ENCODE peak calls at places on chromosomes 4 and X, in five cellular contexts. Q is BJ, J is mucosa of descending colon, L is fibroblast of lung, G is A549. I is an unnamed sample.

GRCh38 chr4:141686929-141687328 is 50.5 kb downstream of the IL15 start:
- DNase-seq in Q (no peak), J (no peak), L (peak; percentile 23), G (no peak), I (no peak)

GRCh38 chrX:135396566-135396965 is 25.2 kb upstream of the SMIM10L2A start:
- DNase-seq in Q (no peak), J (no peak), L (no peak), G (no peak), I (no peak)

GRCh38 chr4:168852933-168853713 is 156.9 kb downstream of the CBR4 start:
- DNase-seq in Q (no peak), J (no peak), L (no peak), G (no peak), I (peak; percentile 79)

GRCh38 chr4:48943387-48943786 is 36.8 kb upstream of the OCIAD2 start:
- DNase-seq in Q (no peak), J (no peak), L (no peak), G (no peak), I (no peak)

GRCh38 chr4:52126946-52127345 is 75.8 kb downstream of the SPATA18 start:
- DNase-seq in Q (no peak), J (no peak), L (no peak), G (no peak), I (no peak)

GRCh38 chrX:110108381-110108796 is 105.5 kb downstream of the TMEM164 start:
- DNase-seq in Q (no peak), J (no peak), L (peak; percentile 70), G (no peak), I (no peak)

GRCh38 chr4:113331811-113332210 is 282.4 kb downstream of the ANK2 start:
- DNase-seq in Q (no peak), J (no peak), L (no peak), G (no peak), I (no peak)

GRCh38 chrX:12867746-12868145 is 874 bp downstream of the TLR7 start:
- DNase-seq in Q (no peak), J (no peak), L (no peak), G (no peak), I (no peak)

GRCh38 chrX:140447150-140447549 is 57.7 kb downstream of the SOX3 start:
- DNase-seq in Q (no peak), J (no peak), L (no peak), G (no peak), I (no peak)

GRCh38 chr4:17169699-17170098 is 271.3 kb upstream of the LDB2 start:
- DNase-seq in Q (no peak), J (no peak), L (no peak), G (no peak), I (no peak)

GRCh38 chr4:128707864-128708263 is 101.6 kb upstream of the JADE1 start:
- DNase-seq in Q (peak; percentile 19), J (no peak), L (peak; percentile 44), G (no peak), I (no peak)

GRCh38 chr4:186723207-186724047 is at the start of gene FAT1:
- DNase-seq in Q (no peak), J (peak; percentile 85), L (peak; percentile 84), G (peak; percentile 35), I (peak; percentile 67)

GRCh38 chr4:4752576-4753401 is 106.7 kb upstream of the MSX1 start:
- DNase-seq in Q (peak; percentile 47), J (no peak), L (no peak), G (no peak), I (no peak)

GRCh38 chr4:20137176-20137575 is 114.5 kb upstream of the SLIT2 start:
- DNase-seq in Q (peak; percentile 4), J (no peak), L (peak; percentile 7), G (no peak), I (no peak)

GRCh38 chr4:98643760-98644159 is 14.7 kb downstream of the TSPAN5 start:
- DNase-seq in Q (no peak), J (no peak), L (no peak), G (no peak), I (no peak)

GRCh38 chr4:29319663-29320340 is 1400.4 kb upstream of the PCDH7 start:
- DNase-seq in Q (no peak), J (no peak), L (no peak), G (no peak), I (no peak)

DNA sequence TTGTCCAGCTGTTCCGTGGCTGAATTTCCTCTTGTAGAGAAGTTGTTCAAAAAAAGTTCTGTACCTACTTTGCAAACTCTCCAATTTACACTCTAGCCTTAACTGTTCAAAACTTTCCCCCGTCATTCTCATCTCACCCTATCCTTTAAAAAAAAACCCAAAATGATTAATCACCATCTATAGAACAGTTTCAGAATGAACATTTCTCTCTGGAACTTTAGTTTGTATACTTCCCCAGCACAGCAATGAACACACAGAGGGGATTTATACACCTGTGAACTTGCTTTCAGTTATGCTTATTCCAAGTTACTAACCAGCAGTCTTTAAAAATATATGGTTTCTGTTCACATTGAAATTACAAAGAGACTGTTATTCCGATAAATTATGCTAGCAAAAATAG is 1.2 kb downstream of the GEMIN8 start:
- DNase-seq in Q (no peak), J (no peak), L (no peak), G (no peak), I (no peak)
- H3K4me3 ChIP-seq in Q (peak overlapping the region; percentile 59), J (no peak overlapping the region), L (peak overlapping the region; percentile 74), G (peak overlapping the region; percentile 87), I (peak overlapping the region; percentile 70)

DNA sequence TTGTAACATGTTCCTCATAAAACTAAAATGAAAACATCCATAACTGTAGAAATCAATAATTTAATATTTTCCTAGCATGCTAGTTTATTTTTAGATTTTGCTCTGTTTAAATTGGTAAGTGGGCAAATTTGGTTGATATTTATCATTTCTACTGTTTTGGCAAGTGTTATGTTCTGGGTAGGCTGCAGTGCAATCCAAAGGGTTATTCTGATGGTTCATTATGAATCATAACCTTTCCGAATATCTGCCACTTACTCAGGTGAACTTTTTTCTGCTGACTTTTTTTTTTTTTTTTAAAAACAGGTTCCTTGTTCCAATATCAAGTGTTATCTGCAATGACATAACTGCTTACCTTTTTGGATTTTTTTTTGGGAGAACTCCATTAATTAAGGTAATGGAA is 52.0 kb downstream of the CDS1 start:
- DNase-seq in Q (no peak), J (no peak), L (no peak), G (no peak), I (no peak)
- H3K4me3 ChIP-seq in Q (no peak overlapping the region), J (no peak overlapping the region), L (no peak overlapping the region), G (no peak overlapping the region), I (no peak overlapping the region)

DNA sequence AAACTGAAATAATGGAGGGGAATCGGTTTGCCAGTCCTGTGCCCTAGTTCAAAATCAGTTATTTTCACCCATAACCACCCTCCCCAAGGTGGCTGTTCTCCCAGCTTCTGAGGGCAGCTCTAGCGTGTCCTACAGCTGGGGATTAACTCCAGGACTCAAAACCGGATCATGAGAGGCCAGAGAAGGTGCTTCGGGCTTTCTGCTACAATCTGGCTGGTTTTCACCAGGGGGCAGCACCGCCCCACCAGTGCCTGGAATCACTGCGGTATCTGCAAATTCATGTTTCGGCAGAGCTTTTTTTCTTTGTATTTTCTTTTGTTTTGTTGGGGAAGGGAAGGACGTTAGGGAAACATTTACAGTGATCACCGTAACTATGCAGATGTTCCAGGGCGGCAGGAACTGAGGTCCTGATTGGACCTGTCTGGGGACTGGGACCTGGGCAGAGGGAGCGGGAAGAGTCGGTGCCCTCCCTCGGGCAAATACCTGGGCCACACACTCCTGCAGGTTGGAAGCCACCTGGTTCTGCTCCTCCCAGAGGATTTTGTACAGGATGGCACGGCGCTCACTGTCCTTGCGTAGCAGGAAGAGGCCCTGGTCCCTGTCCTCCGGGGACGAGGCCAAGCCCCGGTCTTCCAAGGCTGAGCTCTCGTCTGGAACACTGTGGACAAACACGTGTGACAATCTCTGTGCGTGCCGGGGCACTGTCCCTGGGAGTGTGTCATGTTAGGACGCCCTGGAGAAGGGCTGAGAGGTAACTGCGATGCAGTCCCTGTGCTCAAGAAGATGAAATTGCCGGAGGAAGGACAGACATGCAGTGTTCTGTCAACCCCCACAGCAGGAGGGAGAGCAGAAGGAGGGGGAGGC is 28.7 kb downstream of the PDHA1 start:
- DNase-seq in Q (peak; percentile 9), J (peak; percentile 70), L (peak; percentile 66), G (peak; percentile 67), I (peak; percentile 5)
- H3K4me3 ChIP-seq in Q (peak overlapping the region; percentile 37), J (no peak overlapping the region), L (peak overlapping the region; percentile 56), G (no peak overlapping the region), I (no peak overlapping the region)

DNA sequence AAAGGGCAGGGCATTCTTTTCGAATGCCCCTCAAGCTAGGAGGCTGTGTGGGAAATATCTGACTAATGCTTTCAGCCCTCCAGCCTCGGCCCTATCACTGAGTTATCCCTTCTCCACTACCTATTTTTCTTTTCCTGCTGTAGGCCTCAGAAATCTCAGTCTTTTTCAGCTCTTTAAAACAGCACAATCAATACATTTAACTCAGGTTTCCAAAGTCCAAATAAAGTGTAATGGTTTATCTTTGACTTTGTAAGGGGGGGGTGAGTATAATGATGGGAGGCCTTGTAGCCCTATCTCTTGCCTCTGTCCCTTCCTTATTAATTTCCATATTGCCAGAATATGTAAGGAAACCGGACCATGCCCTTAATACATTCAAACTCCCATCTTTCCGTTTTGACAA is 1.6 kb upstream of the WNK3 start:
- DNase-seq in Q (no peak), J (no peak), L (no peak), G (no peak), I (no peak)
- H3K4me3 ChIP-seq in Q (no peak overlapping the region), J (no peak overlapping the region), L (no peak overlapping the region), G (no peak overlapping the region), I (no peak overlapping the region)

DNA sequence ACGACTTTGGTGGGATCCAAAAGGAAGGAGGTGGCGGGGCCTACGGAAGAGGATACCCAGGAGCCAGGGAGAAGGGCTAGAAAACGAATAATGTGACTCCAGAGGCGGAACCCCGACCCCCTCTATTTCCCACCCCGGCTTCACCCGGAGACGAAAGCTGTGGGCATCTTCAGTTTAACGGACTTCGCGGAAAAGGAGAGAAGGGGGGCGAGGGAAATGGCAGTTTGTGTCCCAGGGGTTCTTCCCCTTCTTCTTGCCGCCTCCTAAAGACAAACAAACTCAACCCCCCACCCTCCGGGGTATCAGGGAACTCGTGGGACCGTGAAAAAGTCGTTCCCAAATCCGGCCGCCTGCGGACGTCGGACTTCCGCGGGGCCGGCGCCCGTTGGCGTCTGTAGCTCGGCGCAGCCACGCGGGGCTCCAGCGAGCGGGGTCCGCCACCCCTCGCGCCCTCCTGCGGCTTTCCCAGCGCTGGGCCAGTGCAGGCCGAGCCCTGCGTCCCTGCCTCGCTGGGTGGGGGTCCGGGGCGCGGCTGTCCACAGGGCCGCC is 3.6 kb upstream of the LEF1 start:
- DNase-seq in Q (no peak), J (peak; percentile 43), L (peak; percentile 29), G (no peak), I (no peak)
- H3K4me3 ChIP-seq in Q (peak overlapping the region; percentile 39), J (no peak overlapping the region), L (no peak overlapping the region), G (peak overlapping the region; percentile 48), I (peak overlapping the region; percentile 88)

GRCh38 chrX:115232933-115233496 is 881 bp downstream of the LRCH2 start:
- DNase-seq in Q (no peak), J (no peak), L (no peak), G (no peak), I (no peak)
- H3K4me3 ChIP-seq in Q (peak overlapping the region; percentile 73), J (no peak overlapping the region), L (peak overlapping the region; percentile 86), G (peak overlapping the region; percentile 45), I (no peak overlapping the region)

GRCh38 chrX:40092808-40093435 is 4.8 kb downstream of the BCOR start:
- DNase-seq in Q (no peak), J (no peak), L (no peak), G (no peak), I (no peak)

GRCh38 chrX:40091691-40092421 is 5.9 kb downstream of the BCOR start:
- DNase-seq in Q (no peak), J (peak; percentile 77), L (no peak), G (no peak), I (no peak)

GRCh38 chrX:40094041-40094899 is 3.5 kb downstream of the BCOR start:
- DNase-seq in Q (no peak), J (peak; percentile 69), L (peak; percentile 49), G (no peak), I (no peak)

GRCh38 chrX:40094900-40095587 is 2.7 kb downstream of the BCOR start:
- DNase-seq in Q (no peak), J (peak; percentile 39), L (no peak), G (no peak), I (no peak)

GRCh38 chrX:40093586-40093985 is 4.2 kb downstream of the BCOR start:
- DNase-seq in Q (no peak), J (no peak), L (no peak), G (no peak), I (no peak)
- H3K4me3 ChIP-seq in Q (no peak overlapping the region), J (no peak overlapping the region), L (no peak overlapping the region), G (no peak overlapping the region), I (no peak overlapping the region)